ENCODE peak calls at places on chromosomes 11 and 22, in nine cellular contexts. One of them, this sample, is unnamed.

GRCh38 chr11:117026593-117027330 is 71.5 kb downstream of the SIK3 start:
- DNase-seq in upper lobe of right lung: no peak
- DNase-seq in GM06990: no peak
- DNase-seq in fibroblast of mammary gland: peak; percentile 94
- DNase-seq in neural progenitor cell: no peak
- DNase-seq in fibroblast of lung: peak; percentile 90
- DNase-seq in heart right ventricle: no peak
- DNase-seq in MM.1S: no peak
- DNase-seq in A549: no peak
- DNase-seq in this sample: no peak

GRCh38 chr22:44345872-44346271 is 33.1 kb upstream of the SHISAL1 start:
- DNase-seq in upper lobe of right lung: no peak
- DNase-seq in GM06990: no peak
- DNase-seq in fibroblast of mammary gland: no peak
- DNase-seq in neural progenitor cell: no peak
- DNase-seq in fibroblast of lung: no peak
- DNase-seq in heart right ventricle: no peak
- DNase-seq in MM.1S: no peak
- DNase-seq in A549: no peak
- DNase-seq in this sample: no peak

GRCh38 chr11:26332572-26332915 is 614 bp downstream of the ANO3 start:
- DNase-seq in upper lobe of right lung: no peak
- DNase-seq in GM06990: no peak
- DNase-seq in fibroblast of mammary gland: peak; percentile 37
- DNase-seq in neural progenitor cell: no peak
- DNase-seq in fibroblast of lung: peak; percentile 63
- DNase-seq in heart right ventricle: no peak
- DNase-seq in MM.1S: no peak
- DNase-seq in A549: no peak
- DNase-seq in this sample: no peak

GRCh38 chr22:23591203-23591791 is 11.2 kb upstream of the IGLL1 start:
- DNase-seq in upper lobe of right lung: peak; percentile 78
- DNase-seq in GM06990: peak; percentile 28
- DNase-seq in fibroblast of mammary gland: peak; percentile 56
- DNase-seq in neural progenitor cell: peak; percentile 82
- DNase-seq in fibroblast of lung: peak; percentile 56
- DNase-seq in heart right ventricle: peak; percentile 26
- DNase-seq in MM.1S: peak; percentile 51
- DNase-seq in A549: peak; percentile 38
- DNase-seq in this sample: peak; percentile 18

GRCh38 chr22:38243007-38243775 is 29.6 kb downstream of the TMEM184B start:
- DNase-seq in upper lobe of right lung: no peak
- DNase-seq in GM06990: no peak
- DNase-seq in fibroblast of mammary gland: no peak
- DNase-seq in neural progenitor cell: peak; percentile 65
- DNase-seq in fibroblast of lung: peak; percentile 89
- DNase-seq in heart right ventricle: no peak
- DNase-seq in MM.1S: no peak
- DNase-seq in A549: no peak
- DNase-seq in this sample: no peak

GRCh38 chr11:78192223-78192719 is 3.6 kb downstream of the USP35 start:
- DNase-seq in upper lobe of right lung: no peak
- DNase-seq in GM06990: no peak
- DNase-seq in fibroblast of mammary gland: no peak
- DNase-seq in neural progenitor cell: no peak
- DNase-seq in fibroblast of lung: no peak
- DNase-seq in heart right ventricle: no peak
- DNase-seq in MM.1S: no peak
- DNase-seq in A549: no peak
- DNase-seq in this sample: no peak

GRCh38 chr11:128208329-128209220 is 378.8 kb downstream of the ETS1 start:
- DNase-seq in upper lobe of right lung: no peak
- DNase-seq in GM06990: no peak
- DNase-seq in fibroblast of mammary gland: peak; percentile 97
- DNase-seq in neural progenitor cell: no peak
- DNase-seq in fibroblast of lung: peak; percentile 96
- DNase-seq in heart right ventricle: peak; percentile 80
- DNase-seq in MM.1S: no peak
- DNase-seq in A549: peak; percentile 18
- DNase-seq in this sample: no peak

GRCh38 chr11:18321991-18322711 is at the start of the genes GTF2H1 and HPS5:
- DNase-seq in upper lobe of right lung: peak; percentile 96
- DNase-seq in GM06990: peak; percentile 98
- DNase-seq in fibroblast of mammary gland: peak; percentile 99
- DNase-seq in neural progenitor cell: peak; percentile 98
- DNase-seq in fibroblast of lung: peak; percentile 98
- DNase-seq in heart right ventricle: peak; percentile 97
- DNase-seq in MM.1S: peak; percentile 99
- DNase-seq in A549: peak; percentile 98
- DNase-seq in this sample: peak; percentile 98

GRCh38 chr11:70495351-70496310 is 97.3 kb downstream of the CTTN start:
- DNase-seq in upper lobe of right lung: peak; percentile 56
- DNase-seq in GM06990: no peak
- DNase-seq in fibroblast of mammary gland: no peak
- DNase-seq in neural progenitor cell: no peak
- DNase-seq in fibroblast of lung: no peak
- DNase-seq in heart right ventricle: no peak
- DNase-seq in MM.1S: no peak
- DNase-seq in A549: no peak
- DNase-seq in this sample: no peak

GRCh38 chr11:70625921-70626518 is 227.7 kb downstream of the CTTN start:
- DNase-seq in upper lobe of right lung: no peak
- DNase-seq in GM06990: no peak
- DNase-seq in fibroblast of mammary gland: no peak
- DNase-seq in neural progenitor cell: peak; percentile 57
- DNase-seq in fibroblast of lung: no peak
- DNase-seq in heart right ventricle: no peak
- DNase-seq in MM.1S: no peak
- DNase-seq in A549: no peak
- DNase-seq in this sample: no peak

GRCh38 chr22:50244420-50245213 is at the start of gene TUBGCP6:
- DNase-seq in upper lobe of right lung: peak; percentile 98
- DNase-seq in GM06990: peak; percentile 92
- DNase-seq in fibroblast of mammary gland: peak; percentile 89
- DNase-seq in neural progenitor cell: peak; percentile 97
- DNase-seq in fibroblast of lung: peak; percentile 91
- DNase-seq in heart right ventricle: peak; percentile 95
- DNase-seq in MM.1S: peak; percentile 97
- DNase-seq in A549: peak; percentile 78
- DNase-seq in this sample: peak; percentile 67
- TF ChIP-seq CTCF in upper lobe of right lung: peak; percentile 21
- TF ChIP-seq CTCF in GM06990: peak; percentile 22
- TF ChIP-seq CTCF in fibroblast of mammary gland: no peak
- TF ChIP-seq CTCF in neural progenitor cell: peak; percentile 48
- TF ChIP-seq CTCF in fibroblast of lung: no peak
- TF ChIP-seq CTCF in heart right ventricle: no peak
- TF ChIP-seq CTCF in MM.1S: peak; percentile 21
- TF ChIP-seq CTCF in A549: no peak
- TF ChIP-seq CTCF in this sample: peak; percentile 37

DNA sequence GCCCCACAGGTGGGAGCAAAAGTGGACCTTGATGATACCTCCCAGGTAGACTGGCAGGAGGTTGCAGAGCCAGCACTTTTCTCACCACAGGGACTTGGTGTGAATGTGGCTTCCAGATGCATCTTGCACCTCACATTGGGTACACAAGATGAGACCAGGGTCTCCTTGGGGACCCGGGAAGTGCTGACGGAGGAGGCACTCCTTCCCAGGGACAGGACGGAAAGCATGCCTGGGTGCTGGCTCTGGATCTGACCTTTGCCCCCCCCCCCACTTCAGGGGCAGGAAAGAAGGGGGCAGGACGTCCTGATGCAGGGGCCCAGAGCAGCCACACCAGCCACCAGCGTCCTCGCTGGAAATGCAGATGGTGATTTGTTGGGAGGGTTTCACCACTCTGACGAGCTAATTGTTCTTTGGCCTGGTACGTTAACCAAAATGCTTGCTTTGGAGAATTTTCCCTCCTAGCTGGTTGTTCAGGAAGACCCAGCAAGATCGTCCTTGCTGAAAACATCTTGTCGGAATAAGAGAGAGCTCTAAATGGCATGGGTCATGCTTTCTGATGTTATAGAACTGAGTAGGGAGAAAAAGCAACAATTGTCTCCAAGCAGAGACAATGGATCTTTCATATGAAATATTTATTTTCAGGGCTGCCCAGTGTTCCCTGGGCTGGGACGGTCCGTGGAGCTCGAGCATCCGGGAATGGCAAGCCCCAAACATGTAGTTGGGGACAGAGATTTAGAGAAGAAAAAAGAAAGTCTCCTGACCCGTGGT is 74.4 kb upstream of the PPARA start:
- DNase-seq in upper lobe of right lung: peak; percentile 58
- DNase-seq in GM06990: no peak
- DNase-seq in fibroblast of mammary gland: no peak
- DNase-seq in neural progenitor cell: no peak
- DNase-seq in fibroblast of lung: no peak
- DNase-seq in heart right ventricle: no peak
- DNase-seq in MM.1S: no peak
- DNase-seq in A549: no peak
- DNase-seq in this sample: no peak
- H3K4me3 ChIP-seq in upper lobe of right lung: peak overlapping the region; percentile 89
- H3K4me3 ChIP-seq in GM06990: no peak overlapping the region
- H3K4me3 ChIP-seq in fibroblast of mammary gland: peak overlapping the region; percentile 94
- H3K4me3 ChIP-seq in neural progenitor cell: no peak overlapping the region
- H3K4me3 ChIP-seq in fibroblast of lung: peak overlapping the region; percentile 84
- H3K4me3 ChIP-seq in heart right ventricle: peak overlapping the region; percentile 96
- H3K4me3 ChIP-seq in MM.1S: no peak overlapping the region
- H3K4me3 ChIP-seq in A549: peak overlapping the region; percentile 73
- H3K4me3 ChIP-seq in this sample: no peak overlapping the region

GRCh38 chr22:47064416-47064815 is 302.0 kb downstream of the TBC1D22A start:
- DNase-seq in upper lobe of right lung: peak; percentile 19
- DNase-seq in GM06990: no peak
- DNase-seq in fibroblast of mammary gland: no peak
- DNase-seq in neural progenitor cell: no peak
- DNase-seq in fibroblast of lung: no peak
- DNase-seq in heart right ventricle: no peak
- DNase-seq in MM.1S: no peak
- DNase-seq in A549: no peak
- DNase-seq in this sample: no peak
- TF ChIP-seq CTCF in upper lobe of right lung: no peak
- TF ChIP-seq CTCF in GM06990: no peak
- TF ChIP-seq CTCF in fibroblast of mammary gland: no peak
- TF ChIP-seq CTCF in neural progenitor cell: peak; percentile 30
- TF ChIP-seq CTCF in fibroblast of lung: no peak
- TF ChIP-seq CTCF in heart right ventricle: no peak
- TF ChIP-seq CTCF in MM.1S: no peak
- TF ChIP-seq CTCF in A549: no peak
- TF ChIP-seq CTCF in this sample: no peak

GRCh38 chr11:86941077-86941870 is 13.9 kb downstream of the FZD4 start:
- DNase-seq in upper lobe of right lung: no peak
- DNase-seq in GM06990: no peak
- DNase-seq in fibroblast of mammary gland: no peak
- DNase-seq in neural progenitor cell: no peak
- DNase-seq in fibroblast of lung: no peak
- DNase-seq in heart right ventricle: no peak
- DNase-seq in MM.1S: no peak
- DNase-seq in A549: no peak
- DNase-seq in this sample: no peak

GRCh38 chr11:86938900-86939880 is 16.0 kb downstream of the FZD4 start:
- DNase-seq in upper lobe of right lung: no peak
- DNase-seq in GM06990: no peak
- DNase-seq in fibroblast of mammary gland: peak; percentile 74
- DNase-seq in neural progenitor cell: peak; percentile 58
- DNase-seq in fibroblast of lung: peak; percentile 76
- DNase-seq in heart right ventricle: peak; percentile 32
- DNase-seq in MM.1S: peak; percentile 41
- DNase-seq in A549: peak; percentile 46
- DNase-seq in this sample: peak; percentile 21

GRCh38 chr11:86942212-86942611 is 13.0 kb downstream of the FZD4 start:
- DNase-seq in upper lobe of right lung: no peak
- DNase-seq in GM06990: no peak
- DNase-seq in fibroblast of mammary gland: no peak
- DNase-seq in neural progenitor cell: no peak
- DNase-seq in fibroblast of lung: no peak
- DNase-seq in heart right ventricle: no peak
- DNase-seq in MM.1S: no peak
- DNase-seq in A549: no peak
- DNase-seq in this sample: no peak

GRCh38 chr11:86940122-86940777 is 14.9 kb downstream of the FZD4 start:
- DNase-seq in upper lobe of right lung: no peak
- DNase-seq in GM06990: no peak
- DNase-seq in fibroblast of mammary gland: peak; percentile 87
- DNase-seq in neural progenitor cell: no peak
- DNase-seq in fibroblast of lung: peak; percentile 74
- DNase-seq in heart right ventricle: peak; percentile 68
- DNase-seq in MM.1S: no peak
- DNase-seq in A549: no peak
- DNase-seq in this sample: no peak

DNA sequence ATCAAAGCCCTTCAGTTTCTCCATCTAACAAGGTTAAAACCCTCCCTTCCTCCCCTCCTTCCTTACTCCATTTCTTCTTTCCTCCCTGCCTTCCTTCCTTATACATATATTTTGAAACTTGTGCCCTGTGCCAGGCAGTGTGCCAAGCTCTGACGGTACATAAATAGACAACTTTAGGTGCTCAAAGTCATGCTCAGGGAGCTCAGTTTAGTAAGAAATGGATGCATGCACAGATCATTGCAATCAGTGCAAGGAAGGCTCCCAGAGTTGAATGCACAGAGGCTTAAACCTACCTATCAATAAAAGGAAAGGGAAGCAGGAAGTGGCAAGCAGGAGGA is 13.4 kb downstream of the FZD4 start:
- DNase-seq in upper lobe of right lung: no peak
- DNase-seq in GM06990: no peak
- DNase-seq in fibroblast of mammary gland: no peak
- DNase-seq in neural progenitor cell: no peak
- DNase-seq in fibroblast of lung: no peak
- DNase-seq in heart right ventricle: no peak
- DNase-seq in MM.1S: no peak
- DNase-seq in A549: no peak
- DNase-seq in this sample: no peak
- H3K4me3 ChIP-seq in upper lobe of right lung: no peak overlapping the region
- H3K4me3 ChIP-seq in GM06990: no peak overlapping the region
- H3K4me3 ChIP-seq in fibroblast of mammary gland: no peak overlapping the region
- H3K4me3 ChIP-seq in neural progenitor cell: no peak overlapping the region
- H3K4me3 ChIP-seq in fibroblast of lung: peak overlapping the region; percentile 17
- H3K4me3 ChIP-seq in heart right ventricle: no peak overlapping the region
- H3K4me3 ChIP-seq in MM.1S: no peak overlapping the region
- H3K4me3 ChIP-seq in A549: no peak overlapping the region
- H3K4me3 ChIP-seq in this sample: no peak overlapping the region

DNA sequence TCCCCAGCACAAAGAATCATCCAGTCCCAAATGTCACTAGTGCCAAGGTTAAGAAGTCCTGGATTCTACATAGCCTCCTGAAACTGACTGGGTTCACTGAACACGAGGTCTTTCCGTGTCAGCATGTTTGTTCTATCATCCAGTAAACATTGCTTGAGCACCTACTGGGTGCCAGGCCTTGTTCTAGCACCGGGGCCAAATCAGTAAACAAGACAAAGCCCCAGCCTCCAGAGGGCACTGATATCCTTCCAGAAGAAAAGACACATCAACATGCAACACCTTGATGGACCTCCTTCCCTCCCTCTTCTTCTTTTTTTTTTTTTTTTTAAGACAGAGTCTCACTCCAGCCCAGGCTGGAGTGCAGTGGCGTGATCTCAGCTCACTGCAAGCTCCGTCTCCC is 26.9 kb downstream of the TPST2 start:
- DNase-seq in upper lobe of right lung: no peak
- DNase-seq in GM06990: no peak
- DNase-seq in fibroblast of mammary gland: no peak
- DNase-seq in neural progenitor cell: no peak
- DNase-seq in fibroblast of lung: no peak
- DNase-seq in heart right ventricle: no peak
- DNase-seq in MM.1S: no peak
- DNase-seq in A549: no peak
- DNase-seq in this sample: no peak
- TF ChIP-seq CTCF in upper lobe of right lung: no peak
- TF ChIP-seq CTCF in GM06990: no peak
- TF ChIP-seq CTCF in fibroblast of mammary gland: no peak
- TF ChIP-seq CTCF in neural progenitor cell: no peak
- TF ChIP-seq CTCF in fibroblast of lung: no peak
- TF ChIP-seq CTCF in heart right ventricle: no peak
- TF ChIP-seq CTCF in MM.1S: peak; percentile 11
- TF ChIP-seq CTCF in A549: no peak
- TF ChIP-seq CTCF in this sample: peak; percentile 35

GRCh38 chr11:20364412-20364792 is 888 bp downstream of the HTATIP2 start:
- DNase-seq in upper lobe of right lung: no peak
- DNase-seq in GM06990: no peak
- DNase-seq in fibroblast of mammary gland: no peak
- DNase-seq in neural progenitor cell: no peak
- DNase-seq in fibroblast of lung: no peak
- DNase-seq in heart right ventricle: no peak
- DNase-seq in MM.1S: no peak
- DNase-seq in A549: peak; percentile 41
- DNase-seq in this sample: no peak
- H3K4me3 ChIP-seq in upper lobe of right lung: peak overlapping the region; percentile 91
- H3K4me3 ChIP-seq in GM06990: peak overlapping the region; percentile 76
- H3K4me3 ChIP-seq in fibroblast of mammary gland: peak overlapping the region; percentile 51
- H3K4me3 ChIP-seq in neural progenitor cell: peak overlapping the region; percentile 55
- H3K4me3 ChIP-seq in fibroblast of lung: peak overlapping the region; percentile 85
- H3K4me3 ChIP-seq in heart right ventricle: peak overlapping the region; percentile 92
- H3K4me3 ChIP-seq in MM.1S: peak overlapping the region; percentile 74
- H3K4me3 ChIP-seq in A549: peak overlapping the region; percentile 63
- H3K4me3 ChIP-seq in this sample: peak overlapping the region; percentile 75